ENCODE peak calls at places on chromosomes 7 and 10, in six cellular contexts. H, P, M, S, W and E are unnamed samples.

GRCh38 chr7:117581424-117581823 is 101.6 kb downstream of the CFTR start:
- DNase-seq in H (no peak), P (no peak), M (no peak), S (no peak), W (no peak), E (no peak)

GRCh38 chr7:214410-215212 is 22.2 kb downstream of the FAM20C start:
- DNase-seq in H (no peak), P (peak; percentile 73), M (peak; percentile 85), S (no peak), W (no peak), E (no peak)

GRCh38 chr10:77400041-77400440 is 237.6 kb downstream of the KCNMA1 start:
- DNase-seq in H (no peak), P (no peak), M (no peak), S (no peak), W (no peak), E (no peak)

GRCh38 chr7:29017666-29018065 is 59.5 kb upstream of the TRIL start:
- DNase-seq in H (no peak), P (no peak), M (no peak), S (no peak), W (no peak), E (no peak)

GRCh38 chr7:68269410-68269809 is 1272.8 kb downstream of the TYW1 start:
- DNase-seq in H (no peak), P (no peak), M (no peak), S (no peak), W (no peak), E (no peak)

GRCh38 chr10:22002531-22003110 is 909 bp downstream of the DNAJC1 start:
- DNase-seq in H (no peak), P (no peak), M (no peak), S (no peak), W (no peak), E (no peak)

GRCh38 chr10:13685885-13686284 is 99.1 kb downstream of the PRPF18 start:
- DNase-seq in H (peak; percentile 38), P (no peak), M (no peak), S (no peak), W (no peak), E (no peak)

GRCh38 chr10:93620925-93621324 is 8.6 kb downstream of the PDE6C start:
- DNase-seq in H (no peak), P (no peak), M (no peak), S (no peak), W (no peak), E (no peak)

GRCh38 chr7:90432752-90433151 is 29.5 kb downstream of the CLDN12 start:
- DNase-seq in H (no peak), P (no peak), M (peak; percentile 63), S (no peak), W (no peak), E (no peak)

GRCh38 chr7:32958046-32959025 is 1.1 kb downstream of the FKBP9 start:
- DNase-seq in H (no peak), P (peak; percentile 54), M (no peak), S (no peak), W (peak; percentile 57), E (no peak)

GRCh38 chr7:80876894-80877414 is 41.9 kb downstream of the SEMA3C start:
- DNase-seq in H (no peak), P (no peak), M (no peak), S (no peak), W (peak; percentile 37), E (no peak)

GRCh38 chr7:794671-795329 is 37.5 kb upstream of the SUN1 start:
- DNase-seq in H (peak; percentile 63), P (peak; percentile 67), M (peak; percentile 68), S (no peak), W (peak; percentile 51), E (no peak)

GRCh38 chr7:137754076-137754851 is 92.5 kb downstream of the DGKI start:
- DNase-seq in H (no peak), P (no peak), M (no peak), S (peak; percentile 27), W (no peak), E (no peak)

GRCh38 chr10:794382-794956 is 105.0 kb upstream of the DIP2C start:
- DNase-seq in H (no peak), P (no peak), M (no peak), S (no peak), W (no peak), E (no peak)

GRCh38 chr10:23081156-23081833 is 14.1 kb upstream of the MSRB2 start:
- DNase-seq in H (no peak), P (no peak), M (no peak), S (no peak), W (no peak), E (no peak)

GRCh38 chr10:119039161-119039560 is 9.6 kb downstream of the NANOS1 start:
- DNase-seq in H (no peak), P (no peak), M (no peak), S (no peak), W (no peak), E (no peak)

GRCh38 chr10:14904316-14904732 is 25.7 kb downstream of the SUV39H2 start:
- DNase-seq in H (no peak), P (no peak), M (no peak), S (no peak), W (no peak), E (no peak)

GRCh38 chr7:55019329-55019690 is 493 bp downstream of the EGFR start:
- DNase-seq in H (no peak), P (peak; percentile 78), M (peak; percentile 92), S (no peak), W (peak; percentile 74), E (no peak)

GRCh38 chr10:24926549-24926948 is 25.9 kb downstream of the PRTFDC1 start:
- DNase-seq in H (no peak), P (no peak), M (no peak), S (no peak), W (no peak), E (no peak)

GRCh38 chr7:50531401-50531906 is 33.8 kb downstream of the DDC start:
- DNase-seq in H (no peak), P (no peak), M (no peak), S (no peak), W (no peak), E (no peak)

GRCh38 chr10:44245601-44245938 is 139.3 kb downstream of the CXCL12 start:
- DNase-seq in H (no peak), P (no peak), M (no peak), S (no peak), W (no peak), E (no peak)

GRCh38 chr7:45157653-45158401 is at the start of gene RAMP3:
- DNase-seq in H (peak; percentile 75), P (no peak), M (peak; percentile 85), S (no peak), W (no peak), E (no peak)

GRCh38 chr7:55247466-55247865 is 117.7 kb upstream of the LANCL2 start:
- DNase-seq in H (no peak), P (no peak), M (no peak), S (no peak), W (no peak), E (no peak)

DNA sequence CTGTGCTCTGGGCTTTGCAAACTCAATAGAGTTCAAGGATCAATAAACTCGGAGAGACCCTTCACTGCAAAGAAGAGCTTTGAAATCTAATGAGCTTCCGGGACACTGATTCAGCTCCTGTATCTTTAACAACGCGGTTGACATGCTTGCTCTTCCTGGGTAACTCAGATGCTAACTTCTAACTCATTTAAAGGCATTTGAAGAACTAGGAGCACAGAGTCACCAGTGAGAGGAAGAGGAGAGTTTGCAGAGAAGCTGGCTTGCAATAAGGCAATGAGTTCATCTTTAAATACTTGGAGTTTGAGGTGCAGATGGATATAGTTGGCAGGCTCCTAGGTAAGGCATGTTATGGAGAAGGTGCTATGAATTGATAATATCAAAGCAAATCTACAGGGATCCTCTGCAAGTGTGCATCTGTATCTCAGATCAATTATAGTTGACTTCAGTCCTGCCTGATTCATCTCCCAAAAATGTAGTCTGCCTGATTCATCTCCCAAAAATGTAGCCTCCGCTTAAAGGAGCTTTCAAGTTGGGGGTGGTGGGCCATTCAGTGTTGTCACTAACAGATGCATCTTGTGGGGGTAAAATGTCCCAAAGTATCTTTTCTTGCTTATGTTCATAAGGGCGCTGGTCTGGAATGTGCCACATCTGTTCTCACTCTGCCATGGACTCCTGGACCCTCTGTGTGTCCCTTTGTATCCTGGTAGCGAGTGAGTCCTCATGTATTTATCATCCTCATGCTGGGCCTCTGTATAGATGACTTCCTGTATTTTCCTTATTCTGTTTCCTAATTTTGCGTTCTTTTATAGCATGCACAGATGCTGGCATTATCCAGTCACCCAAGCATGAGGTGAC is 182.6 kb upstream of the PRSS58 start:
- DNase-seq in H (no peak), P (no peak), M (no peak), S (no peak), W (no peak), E (no peak)
- TF ChIP-seq POLR2A in H (no peak), P (no peak), M (no peak), S (no peak), W (no peak), E (no peak)

GRCh38 chr10:91596821-91597396 is 36.0 kb downstream of the PPP1R3C start:
- DNase-seq in H (no peak), P (no peak), M (no peak), S (no peak), W (no peak), E (no peak)
- TF ChIP-seq POLR2AphosphoS5 in H (no peak), P (peak; percentile 12), M (no peak), S (no peak), W (no peak), E (no peak)

GRCh38 chr10:31319602-31320178 is 674 bp downstream of the ZEB1 start:
- DNase-seq in H (peak; percentile 90), P (no peak), M (peak; percentile 89), S (no peak), W (no peak), E (no peak)

GRCh38 chr10:31320179-31320597 is 1.2 kb downstream of the ZEB1 start:
- DNase-seq in H (no peak), P (peak; percentile 31), M (no peak), S (no peak), W (peak; percentile 42), E (no peak)

GRCh38 chr10:31318382-31318853 is 598 bp upstream of the ZEB1 start:
- DNase-seq in H (peak; percentile 94), P (no peak), M (peak; percentile 91), S (peak; percentile 79), W (no peak), E (peak; percentile 92)

GRCh38 chr10:31317652-31318381 is 1.2 kb upstream of the ZEB1 start:
- DNase-seq in H (peak; percentile 95), P (peak; percentile 64), M (peak; percentile 84), S (no peak), W (peak; percentile 78), E (no peak)

DNA sequence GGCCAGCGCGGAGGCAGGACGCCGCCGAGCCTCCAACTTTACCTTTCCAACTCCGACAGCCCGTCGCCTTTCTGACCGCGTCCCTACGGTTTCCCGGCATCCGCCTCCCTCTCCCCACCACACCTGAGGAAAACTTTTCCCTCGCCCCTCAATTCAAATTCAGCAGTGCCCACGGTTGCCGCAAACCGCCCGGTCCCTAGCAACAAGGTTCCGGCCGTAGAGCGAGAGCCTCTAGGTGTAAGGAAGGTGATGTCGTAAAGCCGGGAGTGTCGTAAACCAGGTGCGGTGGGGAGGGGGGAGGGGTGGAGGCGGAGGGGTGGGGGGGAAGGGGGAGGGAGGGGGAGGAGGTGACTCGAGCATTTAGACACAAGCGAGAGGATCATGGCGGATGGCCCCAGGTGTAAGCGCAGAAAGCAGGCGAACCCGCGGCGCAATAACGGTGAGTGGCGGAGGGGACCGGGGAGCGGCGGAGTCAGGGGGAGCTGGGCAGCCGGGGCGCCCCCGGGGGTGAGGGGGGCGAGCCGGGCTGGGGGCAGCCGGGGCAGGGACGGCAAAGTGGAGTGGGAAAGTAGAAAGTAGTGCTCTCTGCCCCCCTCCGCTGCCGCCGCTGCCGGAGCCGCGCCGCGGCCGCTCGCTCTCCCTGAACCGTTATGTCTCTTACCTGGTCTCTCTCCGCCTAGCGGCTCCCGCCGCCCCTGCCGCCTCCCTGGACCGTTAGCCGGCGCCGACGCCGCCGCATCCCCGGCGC is at the start of gene ZEB1:
- DNase-seq in H (peak; percentile 96), P (peak; percentile 85), M (peak; percentile 94), S (no peak), W (peak; percentile 90), E (peak; percentile 94)
- TF ChIP-seq POLR2A in H (no peak), P (no peak), M (no peak), S (peak; percentile 78), W (peak; percentile 30), E (peak; percentile 40)

GRCh38 chr10:125093199-125093841 is 67.0 kb downstream of the CTBP2 start:
- DNase-seq in H (peak; percentile 39), P (peak; percentile 32), M (no peak), S (no peak), W (peak; percentile 48), E (no peak)
- TF ChIP-seq POLR2AphosphoS5 in H (no peak), P (peak; percentile 49), M (peak; percentile 31), S (no peak), W (peak; percentile 23), E (no peak)